ENCODE peak calls at places on chromosomes 5 and 9, in five cellular contexts. F is tibial nerve, O is adrenal gland, Y is heart right ventricle, U is prostate gland. E is an unnamed sample.

GRCh38 chr9:10525972-10526371 is 86.8 kb downstream of the PTPRD start:
- DNase-seq in Y (no peak), O (no peak), U (no peak), F (no peak), E (no peak)

GRCh38 chr5:112388739-112389138 is 30.3 kb downstream of the EPB41L4A start:
- DNase-seq in Y (no peak), F (no peak), O (no peak), U (no peak), E (no peak)

GRCh38 chr9:98263482-98264357 is 8.3 kb upstream of the TBC1D2 start:
- DNase-seq in F (peak; percentile 63), Y (peak; percentile 80), O (peak; percentile 83), U (peak; percentile 77), E (peak; percentile 86)

GRCh38 chr5:132510076-132510475 is 19.5 kb upstream of the IRF1 start:
- DNase-seq in U (no peak), F (no peak), O (no peak), Y (no peak), E (no peak)

GRCh38 chr9:91039125-91039834 is 237.7 kb downstream of the SYK start:
- DNase-seq in U (no peak), O (no peak), F (no peak), Y (no peak), E (peak; percentile 25)

GRCh38 chr5:139397921-139398320 is 3.0 kb upstream of the PROB1 start:
- DNase-seq in U (no peak), F (no peak), Y (no peak), O (no peak), E (no peak)

GRCh38 chr9:125548141-125548540 is 158.9 kb downstream of the MAPKAP1 start:
- DNase-seq in F (no peak), O (no peak), U (no peak), Y (no peak), E (no peak)

GRCh38 chr9:111945216-111945615 is 48.6 kb downstream of the UGCG start:
- DNase-seq in F (no peak), Y (no peak), U (no peak), O (no peak), E (no peak)

GRCh38 chr5:150515446-150515845 is 7.5 kb downstream of the NDST1 start:
- DNase-seq in U (no peak), O (no peak), Y (no peak), F (no peak), E (no peak)

GRCh38 chr5:150517272-150518152 is 9.6 kb downstream of the NDST1 start:
- DNase-seq in U (no peak), F (no peak), O (peak; percentile 79), Y (peak; percentile 62), E (peak; percentile 88)

GRCh38 chr5:150513375-150514309 is 5.7 kb downstream of the NDST1 start:
- DNase-seq in O (no peak), U (no peak), Y (no peak), F (no peak), E (no peak)

GRCh38 chr5:150514708-150515211 is 6.8 kb downstream of the NDST1 start:
- DNase-seq in U (no peak), F (no peak), Y (no peak), O (peak; percentile 73), E (peak; percentile 60)

DNA sequence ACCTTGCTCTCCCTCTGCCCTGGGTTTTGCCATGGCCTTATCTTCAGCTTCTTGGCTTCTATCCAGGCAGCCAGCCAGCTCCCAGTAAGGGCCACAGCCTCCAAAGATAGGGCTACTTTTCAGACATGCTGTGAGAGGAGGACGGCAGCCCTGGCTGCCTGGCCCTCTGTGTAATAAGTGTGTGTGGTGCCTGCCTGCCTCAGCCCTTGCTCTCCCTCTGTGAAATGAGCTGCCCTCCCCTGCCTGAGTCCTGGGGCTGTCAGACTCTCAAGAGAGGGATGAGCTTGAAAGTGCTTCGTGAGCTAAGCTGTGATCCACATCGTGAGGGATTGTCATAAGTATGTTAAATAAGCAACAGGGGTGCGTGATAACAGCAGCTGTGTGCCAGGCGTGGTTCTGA is 8.1 kb downstream of the NDST1 start:
- DNase-seq in O (peak; percentile 82), Y (no peak), F (no peak), U (no peak), E (peak; percentile 40)
- H3K4me1 ChIP-seq in O (peaks cover 57% of the 10 kb centered on the region), Y (peaks cover 96% of the 10 kb centered on the region), F (no peaks in the 10 kb centered on the region), U (peaks cover 20% of the 10 kb centered on the region), E (peaks cover 19% of the 10 kb centered on the region)

GRCh38 chr5:176528301-176528700 is 8.9 kb downstream of the RNF44 start:
- DNase-seq in O (no peak), U (no peak), Y (peak; percentile 36), F (no peak), E (no peak)

GRCh38 chr5:176528761-176529115 is 8.5 kb downstream of the RNF44 start:
- DNase-seq in Y (no peak), O (no peak), U (no peak), F (no peak), E (no peak)

GRCh38 chr5:176529824-176530195 is 7.4 kb downstream of the RNF44 start:
- DNase-seq in F (no peak), O (no peak), U (no peak), Y (no peak), E (no peak)

GRCh38 chr5:176530406-176530982 is 6.7 kb downstream of the RNF44 start:
- DNase-seq in Y (no peak), F (no peak), U (no peak), O (no peak), E (no peak)

GRCh38 chr5:176529116-176529823 is 7.9 kb downstream of the RNF44 start:
- DNase-seq in F (no peak), U (no peak), Y (no peak), O (no peak), E (no peak)
- H3K27ac ChIP-seq in F (peak overlapping the region; percentile 11), U (no peak overlapping the region), Y (no peak overlapping the region), O (no peak overlapping the region), E (no peak overlapping the region)

DNA sequence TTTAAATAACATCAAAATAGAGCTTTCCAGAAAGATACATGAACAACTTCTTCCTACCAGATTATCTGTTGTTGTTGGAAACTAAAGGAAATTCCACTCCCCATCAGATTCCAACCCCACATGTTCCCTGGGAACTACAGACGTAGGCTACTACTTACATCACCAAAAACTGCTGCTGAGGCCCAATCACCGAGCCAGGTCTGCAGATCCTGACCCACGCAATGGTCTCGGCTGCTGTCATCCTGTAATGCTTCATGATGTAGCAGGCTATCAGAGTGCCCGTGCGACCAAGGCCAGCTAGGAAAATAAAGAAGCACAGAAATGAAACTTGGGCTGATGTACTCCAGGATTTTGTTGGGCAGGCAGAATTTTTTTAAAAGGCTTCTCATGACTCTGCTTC is 73.5 kb downstream of the HABP4 start:
- DNase-seq in Y (peak; percentile 40), F (peak; percentile 66), U (no peak), O (peak; percentile 39), E (no peak)
- H3K4me1 ChIP-seq in Y (peaks cover 14% of the 10 kb centered on the region), F (no peaks in the 10 kb centered on the region), U (no peaks in the 10 kb centered on the region), O (no peaks in the 10 kb centered on the region), E (no peaks in the 10 kb centered on the region)

GRCh38 chr5:128084228-128085167 is 932 bp downstream of the SLC12A2 start:
- DNase-seq in F (no peak), Y (peak; percentile 44), O (peak; percentile 37), U (peak; percentile 14), E (peak; percentile 37)
- H3K27ac ChIP-seq in F (peak overlapping the region; percentile 93), Y (peak overlapping the region; percentile 99), O (peak overlapping the region; percentile 85), U (peak overlapping the region; percentile 96), E (peak overlapping the region; percentile 97)

GRCh38 chr5:61299254-61299653 is 32.8 kb upstream of the ZSWIM6 start:
- DNase-seq in F (no peak), U (peak; percentile 75), Y (no peak), O (no peak), E (no peak)

GRCh38 chr5:61304611-61305369 is 27.3 kb upstream of the ZSWIM6 start:
- DNase-seq in U (peak; percentile 73), Y (no peak), O (no peak), F (no peak), E (peak; percentile 57)

GRCh38 chr5:61303348-61303747 is 28.7 kb upstream of the ZSWIM6 start:
- DNase-seq in O (no peak), F (no peak), Y (no peak), U (no peak), E (no peak)

GRCh38 chr5:61301345-61301744 is 30.7 kb upstream of the ZSWIM6 start:
- DNase-seq in F (no peak), O (no peak), Y (no peak), U (no peak), E (no peak)

DNA sequence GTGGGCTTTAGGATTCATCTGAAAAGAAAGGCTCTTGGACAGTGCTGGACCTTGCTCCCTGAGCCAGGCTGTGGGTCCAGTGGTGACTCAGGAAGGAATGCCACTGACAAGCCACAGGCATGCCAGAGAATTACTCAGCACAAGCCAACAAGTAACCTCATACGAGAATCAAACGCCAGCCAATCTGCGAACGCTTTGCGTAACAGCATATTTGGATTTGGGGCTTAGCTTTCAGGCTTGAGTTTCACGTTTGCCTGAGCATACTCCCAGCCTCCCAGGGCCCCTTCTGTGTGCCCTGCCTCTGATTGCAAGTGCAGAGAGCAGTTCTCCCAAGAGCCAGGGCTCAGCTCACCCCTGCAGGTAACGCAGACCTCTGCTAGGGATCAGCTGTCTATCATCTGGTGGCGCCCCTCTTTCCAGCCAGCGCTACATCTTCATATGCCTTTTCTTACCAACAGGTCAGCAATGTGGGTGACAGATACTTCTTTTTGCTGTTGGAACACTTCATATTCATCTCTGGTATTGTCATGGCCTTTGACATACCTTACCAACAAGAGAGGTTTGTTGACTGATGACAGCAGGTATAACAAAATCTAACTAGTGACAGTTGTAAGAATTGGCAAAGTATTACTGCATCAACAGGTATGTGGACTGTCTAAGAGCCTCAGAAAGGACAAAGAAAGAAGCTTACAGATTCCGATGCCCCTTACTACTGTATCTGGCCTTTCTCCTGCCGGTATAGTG is 30.1 kb upstream of the ZSWIM6 start:
- DNase-seq in O (peak; percentile 87), F (no peak), U (peak; percentile 90), Y (no peak), E (peak; percentile 87)
- H3K4me1 ChIP-seq in O (peaks cover 6% of the 10 kb centered on the region), F (no peaks in the 10 kb centered on the region), U (no peaks in the 10 kb centered on the region), Y (peaks cover 26% of the 10 kb centered on the region), E (peaks cover 8% of the 10 kb centered on the region)

E was measured in lung.